ENCODE peak calls at places on chromosomes 4 and X, in four cellular contexts. Q, W, N and V are unnamed samples.

GRCh38 chr4:184255361-184255760 is 37.7 kb upstream of the ENPP6 start:
- DNase-seq in Q (no peak), W (no peak), N (no peak), V (no peak)

GRCh38 chr4:55116450-55116849 is 8.9 kb downstream of the KDR start:
- DNase-seq in Q (no peak), W (no peak), N (no peak), V (peak; percentile 35)

GRCh38 chrX:16144420-16144819 is 21.1 kb downstream of the GRPR start:
- DNase-seq in Q (no peak), W (no peak), N (no peak), V (no peak)

GRCh38 chr4:186760576-186760975 is 36.9 kb upstream of the FAT1 start:
- DNase-seq in Q (no peak), W (peak; percentile 91), N (peak; percentile 94), V (no peak)

GRCh38 chrX:2492536-2493218 is 8.1 kb downstream of the DHRSX start:
- DNase-seq in Q (no peak), W (no peak), N (no peak), V (no peak)

GRCh38 chr4:149031399-149031798 is 589.2 kb upstream of the NR3C2 start:
- DNase-seq in Q (no peak), W (no peak), N (no peak), V (no peak)

GRCh38 chrX:150913511-150913910 is 15.0 kb upstream of the CD99L2 start:
- DNase-seq in Q (no peak), W (peak; percentile 58), N (no peak), V (no peak)

GRCh38 chr4:27066591-27066990 is 205.9 kb downstream of the STIM2 start:
- DNase-seq in Q (no peak), W (no peak), N (no peak), V (no peak)

GRCh38 chr4:2977116-2978097 is 14.0 kb downstream of the GRK4 start:
- DNase-seq in Q (no peak), W (peak; percentile 17), N (no peak), V (no peak)

GRCh38 chr4:165873298-165874071 is 448 bp downstream of the TLL1 start:
- DNase-seq in Q (peak; percentile 69), W (no peak), N (no peak), V (peak; percentile 67)

GRCh38 chrX:41236629-41237028 is 97.3 kb upstream of the DDX3X start:
- DNase-seq in Q (no peak), W (no peak), N (no peak), V (no peak)

GRCh38 chrX:94937491-94937890 is 1263.5 kb downstream of the FAM133A start:
- DNase-seq in Q (no peak), W (no peak), N (no peak), V (no peak)

GRCh38 chr4:40377462-40378385 is 42.6 kb downstream of the CHRNA9 start:
- DNase-seq in Q (no peak), W (no peak), N (no peak), V (no peak)

GRCh38 chr4:120007171-120007894 is 59.3 kb downstream of the MAD2L1 start:
- DNase-seq in Q (no peak), W (peak; percentile 80), N (peak; percentile 59), V (no peak)

GRCh38 chrX:151902813-151903591 is 9.7 kb upstream of the MAGEA4 start:
- DNase-seq in Q (no peak), W (peak; percentile 59), N (peak; percentile 58), V (peak; percentile 4)

GRCh38 chr4:7653510-7654414 is 219.0 kb upstream of the PSAPL1 start:
- DNase-seq in Q (no peak), W (no peak), N (no peak), V (no peak)

GRCh38 chr4:52957220-52957686 is 95.1 kb downstream of the RASL11B start:
- DNase-seq in Q (peak; percentile 23), W (no peak), N (no peak), V (no peak)

GRCh38 chr4:163866728-163867313 is 372.3 kb downstream of the TMA16 start:
- DNase-seq in Q (no peak), W (no peak), N (no peak), V (no peak)

GRCh38 chr4:85895755-85896154 is 420.8 kb downstream of the ARHGAP24 start:
- DNase-seq in Q (no peak), W (no peak), N (no peak), V (no peak)

GRCh38 chr4:51909236-51909703 is 66.3 kb downstream of the DCUN1D4 start:
- DNase-seq in Q (no peak), W (no peak), N (no peak), V (no peak)

GRCh38 chr4:176920694-176921093 is 128.0 kb upstream of the VEGFC start:
- DNase-seq in Q (no peak), W (no peak), N (no peak), V (no peak)

GRCh38 chrX:150731795-150732194 is 38.6 kb downstream of the MTMR1 start:
- DNase-seq in Q (no peak), W (peak; percentile 90), N (peak; percentile 75), V (no peak)

GRCh38 chrX:104135677-104136076 is 21.1 kb downstream of the SLC25A53 start:
- DNase-seq in Q (no peak), W (no peak), N (no peak), V (no peak)

GRCh38 chrX:42176790-42177189 is 253.4 kb upstream of the CASK start:
- DNase-seq in Q (no peak), W (no peak), N (no peak), V (no peak)

GRCh38 chrX:150683536-150684146 is 9.6 kb upstream of the MTMR1 start:
- DNase-seq in Q (no peak), W (no peak), N (no peak), V (peak; percentile 8)

GRCh38 chr4:182923376-182923775 is 6.2 kb upstream of the DCTD start:
- DNase-seq in Q (no peak), W (no peak), N (no peak), V (no peak)

GRCh38 chrX:135416546-135416945 is 5.2 kb upstream of the SMIM10L2A start:
- DNase-seq in Q (no peak), W (no peak), N (no peak), V (no peak)

GRCh38 chr4:11011249-11011648 is 326.7 kb upstream of the CLNK start:
- DNase-seq in Q (no peak), W (no peak), N (no peak), V (no peak)

GRCh38 chrX:23935116-23935515 is 27.3 kb downstream of the CXorf58 start:
- DNase-seq in Q (no peak), W (no peak), N (no peak), V (no peak)

GRCh38 chr4:26226978-26227377 is 93.8 kb upstream of the RBPJ start:
- DNase-seq in Q (peak; percentile 20), W (no peak), N (no peak), V (no peak)

GRCh38 chr4:183139058-183139740 is 40.1 kb downstream of the WWC2 start:
- DNase-seq in Q (no peak), W (no peak), N (no peak), V (no peak)

GRCh38 chr4:926538-926937 is 5.6 kb downstream of the GAK start:
- DNase-seq in Q (peak; percentile 62), W (no peak), N (no peak), V (peak; percentile 69)

GRCh38 chrX:1600406-1601050 is 9.1 kb downstream of the AKAP17A start:
- DNase-seq in Q (no peak), W (no peak), N (no peak), V (no peak)

GRCh38 chrX:45824471-45824870 is 623.8 kb upstream of the DIPK2B start:
- DNase-seq in Q (no peak), W (peak; percentile 81), N (peak; percentile 70), V (peak; percentile 41)

GRCh38 chr4:128295255-128295654 is 7.6 kb upstream of the PGRMC2 start:
- DNase-seq in Q (no peak), W (no peak), N (no peak), V (no peak)

GRCh38 chr4:128299848-128300247 is 12.2 kb upstream of the PGRMC2 start:
- DNase-seq in Q (no peak), W (no peak), N (no peak), V (no peak)

GRCh38 chr4:128298129-128298758 is 10.6 kb upstream of the PGRMC2 start:
- DNase-seq in Q (no peak), W (no peak), N (no peak), V (no peak)

GRCh38 chr4:128301979-128302378 is 14.4 kb upstream of the PGRMC2 start:
- DNase-seq in Q (no peak), W (no peak), N (no peak), V (no peak)

GRCh38 chr4:128298852-128299251 is 11.2 kb upstream of the PGRMC2 start:
- DNase-seq in Q (no peak), W (no peak), N (no peak), V (no peak)
- TF ChIP-seq CTCF in Q (no peak), W (no peak), N (no peak), V (no peak)

GRCh38 chrX:30513284-30513683 is 64.3 kb downstream of the TASL start:
- DNase-seq in Q (no peak), W (no peak), N (no peak), V (no peak)
- TF ChIP-seq CTCF in Q (peak; percentile 55), W (peak; percentile 45), N (no peak), V (peak; percentile 53)

GRCh38 chr4:117692538-117692937 is 341.7 kb upstream of the NDST3 start:
- DNase-seq in Q (no peak), W (no peak), N (no peak), V (no peak)
- TF ChIP-seq CTCF in Q (no peak), W (no peak), N (no peak), V (no peak)

GRCh38 chr4:143207555-143207954 is 22.8 kb downstream of the USP38 start:
- DNase-seq in Q (no peak), W (no peak), N (no peak), V (no peak)
- TF ChIP-seq CTCF in Q (no peak), W (peak; percentile 30), N (peak; percentile 9), V (no peak)

GRCh38 chr4:140755811-140756291 is 334 bp downstream of the TBC1D9 start:
- DNase-seq in Q (peak; percentile 75), W (no peak), N (no peak), V (peak; percentile 64)
- TF ChIP-seq CTCF in Q (no peak), W (no peak), N (no peak), V (no peak)

DNA sequence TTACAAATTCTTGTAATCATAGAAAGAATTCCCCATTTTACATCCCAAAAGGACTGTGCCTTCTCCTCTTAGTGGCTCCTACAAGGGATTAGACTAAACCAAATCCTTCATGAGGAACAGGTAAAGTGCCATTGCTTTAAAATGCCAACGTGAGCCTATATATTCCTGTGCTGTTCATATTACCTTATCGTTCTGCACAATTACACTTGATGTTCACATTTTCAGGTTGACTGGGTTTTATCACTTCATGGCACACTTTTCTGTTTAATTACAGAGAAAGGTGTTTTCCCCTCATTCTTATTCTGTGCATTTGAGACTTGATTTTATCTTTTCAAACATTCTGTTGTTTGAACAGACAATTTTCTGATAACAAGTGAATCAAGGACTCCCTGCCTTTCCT is 645.6 kb upstream of the FTHL17 start:
- DNase-seq in Q (no peak), W (no peak), N (no peak), V (no peak)
- TF ChIP-seq CTCF in Q (no peak), W (no peak), N (no peak), V (no peak)